ENCODE peak calls at places on chromosomes 3 and 15, in four cellular contexts. J, B, Y and N are unnamed samples.

GRCh38 chr3:65556934-65557577 is 481.7 kb downstream of the MAGI1 start:
- DNase-seq in J (no peak), B (no peak), Y (no peak), N (no peak)

GRCh38 chr3:194671511-194671899 is 486 bp downstream of the LSG1 start:
- DNase-seq in J (no peak), B (peak; percentile 84), Y (no peak), N (no peak)

GRCh38 chr3:58144478-58145142 is 66.2 kb downstream of the DNASE1L3 start:
- DNase-seq in B (no peak), Y (no peak), J (no peak), N (no peak)

GRCh38 chr3:45464336-45464809 is 76.0 kb downstream of the LARS2 start:
- DNase-seq in B (no peak), J (peak; percentile 18), Y (no peak), N (no peak)

GRCh38 chr3:72451840-72452239 is 396.4 kb downstream of the SHQ1 start:
- DNase-seq in B (no peak), Y (no peak), J (no peak), N (no peak)

GRCh38 chr15:89776274-89777072 is at the start of gene MESP2:
- DNase-seq in J (peak; percentile 38), B (peak; percentile 89), Y (no peak), N (no peak)

GRCh38 chr15:46654993-46655392 is 1020.2 kb downstream of the SQOR start:
- DNase-seq in Y (no peak), J (no peak), B (no peak), N (no peak)

GRCh38 chr3:155080692-155081091 is 573 bp downstream of the MME start:
- DNase-seq in J (no peak), B (peak; percentile 45), Y (no peak), N (no peak)

GRCh38 chr3:52454235-52454937 is 545 bp upstream of the TNNC1 start:
- DNase-seq in Y (no peak), J (no peak), B (no peak), N (no peak)